ENCODE peak calls at places on chromosomes 4 and X, in nine cellular contexts. E is psoas muscle; L is keratinocyte; X is iris pigment epithelial cell; W is effector CD4-positive, alpha-beta T cell; O is fibroblast of the aortic adventitia; Z is heart left ventricle; S is sigmoid colon; V is stimulated activated CD4-positive, alpha-beta T cell treated with anti-CD3 and anti-CD28 coated beads, Interleukin-2, amount 100 ng/mL, for 48 hours. B is an unnamed sample.

GRCh38 chr4:67288964-67289363 is 256.3 kb downstream of the CENPC start:
- DNase-seq in E (no peak), L (no peak), X (no peak), W (no peak), O (peak), Z (no peak), S (no peak), V (peak), B (no peak)

GRCh38 chr4:169207436-169208089 is 63.2 kb downstream of the SH3RF1 start:
- DNase-seq in E (no peak), L (no peak), X (peak), W (no peak), O (peak), Z (no peak), S (no peak), V (no peak), B (peak)

GRCh38 chrX:1649623-1650022 is 34.8 kb downstream of the ASMT start:
- DNase-seq in E (no peak), L (no peak), X (peak), W (no peak), O (no peak), Z (no peak), S (no peak), V (no peak), B (no peak)

GRCh38 chrX:21730011-21730410 is 27.9 kb downstream of the SMPX start:
- DNase-seq in E (no peak), L (no peak), X (peak), W (no peak), O (peak), Z (no peak), S (no peak), V (no peak), B (no peak)

GRCh38 chr4:108155373-108155772 is 13.4 kb downstream of the LEF1 start:
- DNase-seq in E (no peak), L (no peak), X (peak), W (no peak), O (no peak), Z (no peak), S (no peak), V (no peak), B (peak)

GRCh38 chr4:157271166-157271869 is 50.8 kb downstream of the GRIA2 start:
- DNase-seq in E (no peak), L (no peak), X (peak), W (no peak), O (no peak), Z (no peak), S (no peak), V (no peak), B (peak)

GRCh38 chr4:140116442-140117104 is 37.4 kb downstream of the MAML3 start:
- DNase-seq in E (no peak), L (no peak), X (peak), W (no peak), O (no peak), Z (no peak), S (no peak), V (no peak), B (no peak)

GRCh38 chrX:75522565-75523411 is at the start of gene ZDHHC15:
- DNase-seq in E (peak), L (no peak), X (no peak), W (peak), O (no peak), Z (peak), S (peak), V (peak), B (peak)

GRCh38 chr4:112765317-112765989 is 128.5 kb downstream of the LARP7 start:
- DNase-seq in E (no peak), L (no peak), X (peak), W (no peak), O (peak), Z (no peak), S (no peak), V (no peak), B (peak)

GRCh38 chr4:80322716-80323115 is 12.8 kb upstream of the CFAP299 start:
- DNase-seq in E (no peak), L (no peak), X (peak), W (no peak), O (peak), Z (no peak), S (no peak), V (no peak), B (no peak)

GRCh38 chrX:21658746-21659145 is 616 bp upstream of the KLHL34 start:
- DNase-seq in E (peak), L (no peak), X (no peak), W (no peak), O (no peak), Z (no peak), S (no peak), V (peak), B (no peak)

GRCh38 chrX:3520458-3520857 is 174.0 kb upstream of the MXRA5 start:
- DNase-seq in E (no peak), L (no peak), X (no peak), W (no peak), O (no peak), Z (no peak), S (no peak), V (no peak), B (no peak)

GRCh38 chrX:119684916-119685224 is 8.1 kb downstream of the SEPTIN6 start:
- DNase-seq in E (no peak), L (no peak), X (no peak), W (no peak), O (no peak), Z (no peak), S (no peak), V (no peak), B (no peak)

GRCh38 chrX:28888421-28888820 is 301.2 kb downstream of the IL1RAPL1 start:
- DNase-seq in E (no peak), L (no peak), X (peak), W (no peak), O (peak), Z (no peak), S (no peak), V (no peak), B (no peak)

GRCh38 chrX:113741744-113742143 is 842.1 kb upstream of the HTR2C start:
- DNase-seq in E (no peak), L (no peak), X (peak), W (no peak), O (peak), Z (no peak), S (no peak), V (no peak), B (peak)

GRCh38 chr4:94598758-94599157 is 147.0 kb downstream of the PDLIM5 start:
- DNase-seq in E (no peak), L (no peak), X (no peak), W (no peak), O (no peak), Z (no peak), S (no peak), V (no peak), B (no peak)

GRCh38 chr4:176834531-176834930 is 41.8 kb upstream of the VEGFC start:
- DNase-seq in E (no peak), L (no peak), X (peak), W (no peak), O (no peak), Z (no peak), S (no peak), V (no peak), B (no peak)

GRCh38 chrX:22135171-22135711 is 103.1 kb downstream of the PHEX start:
- DNase-seq in E (no peak), L (no peak), X (peak), W (no peak), O (peak), Z (no peak), S (no peak), V (no peak), B (peak)

GRCh38 chrX:119482497-119483480 is 14.5 kb downstream of the SLC25A5 start:
- DNase-seq in E (peak), L (no peak), X (peak), W (peak), O (peak), Z (peak), S (peak), V (peak), B (no peak)

GRCh38 chrX:138711399-138712347 is at the start of gene FGF13:
- DNase-seq in E (peak), L (no peak), X (peak), W (no peak), O (no peak), Z (peak), S (peak), V (no peak), B (no peak)

GRCh38 chrX:105463483-105463882 is 243.0 kb upstream of the TEX13A start:
- DNase-seq in E (no peak), L (no peak), X (peak), W (no peak), O (peak), Z (no peak), S (no peak), V (no peak), B (no peak)

GRCh38 chr4:61273237-61273636 is 73.1 kb downstream of the ADGRL3 start:
- DNase-seq in E (no peak), L (no peak), X (peak), W (no peak), O (no peak), Z (no peak), S (no peak), V (no peak), B (no peak)

GRCh38 chr4:122658818-122659295 is 38.0 kb upstream of the IL21 start:
- DNase-seq in E (no peak), L (no peak), X (no peak), W (no peak), O (no peak), Z (no peak), S (no peak), V (no peak), B (no peak)

GRCh38 chr4:150495550-150495949 is 86.4 kb upstream of the MAB21L2 start:
- DNase-seq in E (no peak), L (no peak), X (no peak), W (no peak), O (no peak), Z (no peak), S (no peak), V (no peak), B (no peak)

GRCh38 chrX:154750301-154751120 is at the start of gene GAB3:
- DNase-seq in E (peak), L (no peak), X (peak), W (peak), O (peak), Z (peak), S (no peak), V (no peak), B (no peak)

GRCh38 chr4:113958766-113959540 is 20.5 kb downstream of the ARSJ start:
- DNase-seq in E (no peak), L (peak), X (peak), W (no peak), O (peak), Z (no peak), S (no peak), V (no peak), B (peak)

GRCh38 chr4:95398217-95398616 is 150.6 kb downstream of the UNC5C start:
- DNase-seq in E (no peak), L (no peak), X (no peak), W (no peak), O (no peak), Z (no peak), S (no peak), V (no peak), B (no peak)

GRCh38 chrX:10001496-10001895 is 34.3 kb downstream of the CLDN34 start:
- DNase-seq in E (no peak), L (no peak), X (no peak), W (no peak), O (peak), Z (no peak), S (no peak), V (no peak), B (peak)

GRCh38 chr4:102825261-102826071 is 1.9 kb downstream of the UBE2D3 start:
- DNase-seq in E (no peak), L (no peak), X (peak), W (peak), O (peak), Z (no peak), S (peak), V (peak), B (peak)

GRCh38 chr4:128951316-128951715 is 141.8 kb downstream of the JADE1 start:
- DNase-seq in E (no peak), L (no peak), X (no peak), W (no peak), O (peak), Z (no peak), S (no peak), V (no peak), B (no peak)

GRCh38 chrX:15143050-15143824 is 126.6 kb downstream of the ASB9 start:
- DNase-seq in E (no peak), L (no peak), X (peak), W (peak), O (peak), Z (peak), S (no peak), V (peak), B (peak)

GRCh38 chrX:38937926-38938325 is 136.7 kb downstream of the MID1IP1 start:
- DNase-seq in E (no peak), L (no peak), X (no peak), W (no peak), O (no peak), Z (no peak), S (no peak), V (no peak), B (no peak)

GRCh38 chr4:108903464-108904221 is 140.8 kb upstream of the ETNPPL start:
- DNase-seq in E (no peak), L (no peak), X (no peak), W (no peak), O (no peak), Z (no peak), S (no peak), V (no peak), B (no peak)

GRCh38 chrX:120769576-120770341 is 105.9 kb downstream of the CT47B1 start:
- DNase-seq in E (no peak), L (no peak), X (peak), W (no peak), O (peak), Z (no peak), S (no peak), V (no peak), B (peak)

GRCh38 chrX:13747836-13748235 is 13.3 kb downstream of the OFD1 start:
- DNase-seq in E (no peak), L (peak), X (peak), W (no peak), O (peak), Z (no peak), S (no peak), V (no peak), B (peak)

GRCh38 chr4:159097785-159098184 is 5.1 kb upstream of the RAPGEF2 start:
- DNase-seq in E (no peak), L (no peak), X (no peak), W (no peak), O (no peak), Z (no peak), S (no peak), V (no peak), B (no peak)

B was measured in astrocyte of the cerebellum.